ENCODE peak calls at places on chromosome 12, in four cellular contexts. P is HepG2, A is GM12878, C is H1. N is an unnamed sample.

GRCh38 chr12:48996794-48997718 is 2.1 kb downstream of the DDN start:
- DNase-seq in P (peak; percentile 65), A (no peak), C (no peak), N (peak; percentile 48)

GRCh38 chr12:10305411-10305810 is 2.3 kb upstream of the KLRD1 start:
- DNase-seq in P (no peak), A (no peak), C (no peak), N (no peak)

GRCh38 chr12:103840399-103840880 is 594 bp downstream of the NT5DC3 start:
- DNase-seq in P (no peak), A (no peak), C (no peak), N (no peak)

GRCh38 chr12:63353559-63353958 is 202.6 kb upstream of the AVPR1A start:
- DNase-seq in P (no peak), A (no peak), C (no peak), N (no peak)

GRCh38 chr12:80837342-80837978 is 100.3 kb downstream of the LIN7A start:
- DNase-seq in P (peak; percentile 61), A (no peak), C (peak; percentile 34), N (peak; percentile 55)

GRCh38 chr12:94172031-94172430 is 23.7 kb downstream of the PLXNC1 start:
- DNase-seq in P (peak; percentile 15), A (no peak), C (no peak), N (no peak)

GRCh38 chr12:49098035-49098451 is 3.4 kb upstream of the DHH start:
- DNase-seq in P (peak; percentile 28), A (no peak), C (no peak), N (peak; percentile 78)

GRCh38 chr12:116069943-116070342 is 207.6 kb downstream of the MED13L start:
- DNase-seq in P (no peak), A (no peak), C (no peak), N (no peak)

GRCh38 chr12:12717586-12718381 is 616 bp downstream of the CDKN1B start:
- DNase-seq in P (no peak), A (no peak), C (no peak), N (no peak)

GRCh38 chr12:13005649-13006048 is 5.6 kb upstream of the HEBP1 start:
- DNase-seq in P (no peak), A (no peak), C (no peak), N (no peak)

GRCh38 chr12:104933778-104934177 is 24.3 kb downstream of the SLC41A2 start:
- DNase-seq in P (no peak), A (no peak), C (no peak), N (no peak)

GRCh38 chr12:41032386-41032785 is 155.7 kb upstream of the PDZRN4 start:
- DNase-seq in P (no peak), A (no peak), C (no peak), N (no peak)

GRCh38 chr12:100110276-100110675 is 32.4 kb downstream of the BLTP3B start:
- DNase-seq in P (no peak), A (no peak), C (no peak), N (no peak)

GRCh38 chr12:115872919-115873357 is 404.6 kb downstream of the MED13L start:
- DNase-seq in P (peak; percentile 16), A (no peak), C (no peak), N (no peak)

GRCh38 chr12:3882896-3883564 is 9.8 kb upstream of the PARP11 start:
- DNase-seq in P (peak; percentile 29), A (no peak), C (no peak), N (peak; percentile 43)

GRCh38 chr12:119791453-119791852 is 85.7 kb downstream of the CIT start:
- DNase-seq in P (no peak), A (no peak), C (no peak), N (no peak)

GRCh38 chr12:59066445-59066844 is 146.1 kb upstream of the LRIG3 start:
- DNase-seq in P (no peak), A (no peak), C (no peak), N (no peak)

GRCh38 chr12:530308-530707 is 70.6 kb downstream of the B4GALNT3 start:
- DNase-seq in P (no peak), A (no peak), C (no peak), N (no peak)

GRCh38 chr12:13503094-13503835 is 306.7 kb downstream of the EMP1 start:
- DNase-seq in P (no peak), A (no peak), C (no peak), N (no peak)

GRCh38 chr12:1846421-1847405 is 26.3 kb downstream of the LRTM2 start:
- DNase-seq in P (no peak), A (no peak), C (no peak), N (no peak)

GRCh38 chr12:40864891-40865290 is 172.7 kb downstream of the CNTN1 start:
- DNase-seq in P (no peak), A (no peak), C (no peak), N (no peak)

GRCh38 chr12:73677520-73678291 is 859.9 kb upstream of the ATXN7L3B start:
- DNase-seq in P (no peak), A (no peak), C (no peak), N (no peak)

GRCh38 chr12:52585951-52586350 is 12.3 kb upstream of the KRT74 start:
- DNase-seq in P (no peak), A (no peak), C (no peak), N (no peak)
- TF ChIP-seq SP1 in P (no peak), A (no peak), C (no peak), N (no peak)

DNA sequence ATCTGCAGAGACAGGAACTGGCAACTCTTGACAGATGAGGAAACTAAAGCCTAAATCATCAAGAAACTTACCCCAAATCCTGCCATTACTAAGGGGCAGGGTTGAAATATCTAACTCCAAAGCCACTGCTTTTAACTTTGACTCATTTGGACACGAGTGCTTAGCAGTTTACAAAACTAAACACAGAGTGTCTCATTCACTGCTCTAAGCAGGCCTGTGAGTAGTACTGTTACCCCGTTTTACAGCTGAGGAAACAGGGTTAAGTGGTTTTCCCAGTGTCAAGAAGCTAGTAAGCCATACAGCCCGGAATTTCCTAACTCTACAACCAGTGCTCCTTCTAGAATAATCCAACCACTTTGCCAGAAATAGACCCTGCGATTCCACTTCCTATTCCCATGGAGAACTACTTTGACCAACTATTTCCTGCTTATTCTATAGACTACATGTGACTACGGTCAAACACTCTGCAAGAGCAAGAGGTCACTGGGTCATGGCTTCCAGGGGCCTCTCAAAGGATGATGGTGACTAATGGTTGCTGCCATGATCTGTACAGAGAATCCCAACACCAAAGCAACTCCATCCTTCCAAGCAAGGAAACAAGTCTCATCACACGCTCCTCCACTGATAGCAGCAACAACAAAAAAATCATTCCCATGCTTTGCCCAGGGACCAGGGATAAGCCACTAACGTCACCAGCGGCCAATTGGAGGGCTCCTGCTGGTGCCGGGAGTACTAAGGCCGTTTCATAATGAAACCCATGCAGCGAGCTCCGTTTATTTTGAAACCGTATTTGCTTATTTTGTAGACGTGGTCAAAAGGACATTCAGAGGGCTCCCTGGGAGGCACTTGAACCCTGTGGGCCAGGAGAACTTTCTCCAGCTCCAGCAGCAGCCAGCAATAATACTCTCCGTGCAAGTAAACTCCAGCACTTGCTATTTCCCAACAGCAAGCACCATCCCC is 56.3 kb downstream of the NUAK1 start:
- DNase-seq in P (no peak), A (no peak), C (no peak), N (peak; percentile 35)
- TF ChIP-seq SUZ12 in P (no peak), A (no peak), C (no peak), N (no peak)

DNA sequence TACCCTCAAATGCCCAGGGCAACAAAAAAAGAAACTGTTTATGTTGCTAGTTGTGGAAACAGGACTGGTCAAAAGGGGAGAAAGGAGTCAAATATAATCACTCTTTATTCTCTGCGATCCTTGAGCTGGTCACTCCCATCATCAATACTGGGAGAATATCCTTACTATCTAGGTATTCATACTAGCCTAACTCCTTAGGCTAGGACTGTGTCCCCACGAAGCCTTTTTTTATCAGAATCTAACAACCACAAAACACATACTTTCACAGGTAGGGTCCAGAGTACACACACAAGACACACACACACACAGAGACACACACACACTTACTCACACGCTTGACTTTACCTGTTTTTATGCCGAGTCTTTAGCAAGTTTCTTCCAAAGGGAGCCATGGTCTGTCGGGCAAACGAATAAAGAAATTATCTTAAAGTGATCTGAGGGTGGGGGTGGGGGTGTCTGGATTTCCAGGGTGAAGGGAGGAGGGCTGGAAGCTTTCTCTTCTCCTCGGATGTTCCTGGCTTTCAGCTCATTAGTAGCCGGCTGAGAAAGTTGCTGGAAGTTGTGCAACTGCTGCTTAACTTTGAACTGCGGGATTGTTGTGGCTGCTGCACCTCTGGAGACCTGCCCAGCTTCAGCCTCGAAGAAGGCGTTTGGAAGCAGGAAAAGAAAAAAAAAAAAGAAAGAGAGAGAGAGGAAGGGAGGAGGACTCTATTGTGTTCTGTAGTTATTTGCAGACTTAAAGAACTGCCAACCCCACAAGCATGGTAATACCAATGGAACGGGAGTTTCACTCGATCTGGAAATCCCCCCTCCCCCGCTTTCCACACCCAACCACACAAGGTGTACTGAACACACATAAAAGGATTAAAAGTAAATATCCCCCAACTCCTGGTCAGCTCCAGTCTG is at the start of gene RASSF9:
- DNase-seq in P (peak; percentile 10), A (no peak), C (no peak), N (no peak)
- TF ChIP-seq SP1 in P (no peak), A (no peak), C (no peak), N (no peak)

DNA sequence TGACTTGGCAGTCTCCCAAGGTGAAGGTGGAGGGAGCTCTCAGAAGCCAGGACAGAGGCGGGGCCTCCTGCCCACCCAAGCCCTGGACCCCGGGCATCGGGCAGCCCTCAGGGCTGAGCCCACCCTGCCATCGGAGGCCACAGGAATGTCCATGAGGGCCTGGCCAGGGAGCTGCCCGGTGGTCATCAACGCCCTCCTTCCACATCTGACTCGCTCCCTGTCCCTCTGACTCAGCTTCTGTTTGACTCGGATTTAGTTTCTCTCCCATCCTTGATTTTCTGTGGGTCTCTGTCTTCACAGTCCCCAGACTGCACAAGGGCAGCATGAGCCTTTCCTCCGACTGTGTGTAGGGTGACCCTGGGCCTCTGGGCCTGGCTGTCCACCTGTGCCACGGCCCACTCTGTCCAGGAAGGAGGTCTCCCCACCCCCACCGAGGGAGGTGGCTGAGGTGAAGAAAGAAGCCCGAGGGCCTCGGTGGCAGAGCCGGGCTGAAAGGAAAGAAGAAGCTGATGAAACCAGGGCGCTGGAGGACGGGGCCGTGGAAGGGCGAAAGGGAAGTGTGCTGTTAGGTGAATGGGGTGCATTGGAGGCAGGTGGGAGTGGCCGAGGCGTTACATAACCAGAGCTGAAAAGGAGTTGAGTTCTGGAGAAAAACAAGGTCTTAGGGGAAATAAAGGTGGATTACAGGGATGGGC is 16.8 kb upstream of the TMEM106C start:
- DNase-seq in P (no peak), A (no peak), C (no peak), N (no peak)
- TF ChIP-seq SUZ12 in P (no peak), A (no peak), C (no peak), N (no peak)